ENCODE peak calls at places on chromosome 3, in ten cellular contexts. H is sigmoid colon, N is adrenal gland, S is ovary, D is spleen, O is prostate gland, I is breast epithelium, E is Peyer's patch, F is suprapubic skin, W is HCT116. R is an unnamed sample. For H3K27me3, the result is how much of the 10 kb centered on the place peaks cover.

GRCh38 chr3:112813016-112813415 is 33.6 kb downstream of the CD200R1L start:
- DNase-seq in H (no peak), I (no peak), D (no peak), N (no peak), O (no peak), W (no peak), F (no peak), S (no peak), E (no peak), R (no peak)

GRCh38 chr3:94349310-94349848 is 286.5 kb downstream of the NSUN3 start:
- DNase-seq in E (no peak), D (no peak), N (no peak), S (no peak), H (no peak), F (no peak), W (no peak), O (no peak), I (no peak), R (no peak)

GRCh38 chr3:14796403-14797077 is 22.2 kb upstream of the FGD5 start:
- DNase-seq in D (peak), H (peak), W (no peak), N (no peak), O (no peak), E (no peak), F (peak), S (peak), I (no peak), R (peak)

GRCh38 chr3:188338081-188338480 is 184.1 kb downstream of the LPP start:
- DNase-seq in D (no peak), F (no peak), H (no peak), E (no peak), N (no peak), S (no peak), W (no peak), I (no peak), O (no peak), R (no peak)

GRCh38 chr3:71110531-71111222 is 472.9 kb downstream of the FOXP1 start:
- DNase-seq in E (no peak), S (no peak), O (no peak), F (no peak), N (no peak), D (no peak), I (no peak), H (no peak), W (no peak), R (no peak)

GRCh38 chr3:123194552-123194951 is 7.2 kb upstream of the SEC22A start:
- DNase-seq in N (peak), O (no peak), H (no peak), D (no peak), I (no peak), S (no peak), F (no peak), E (no peak), W (peak), R (no peak)

GRCh38 chr3:12706504-12707253 is 42.8 kb upstream of the RAF1 start:
- DNase-seq in H (no peak), F (no peak), N (peak), W (peak), D (no peak), S (no peak), O (peak), E (peak), I (peak), R (peak)

GRCh38 chr3:195847061-195847950 is 35.6 kb upstream of the MUC4 start:
- DNase-seq in S (no peak), N (peak), O (no peak), I (no peak), W (peak), F (no peak), E (peak), D (no peak), H (no peak), R (no peak)

GRCh38 chr3:14142567-14143270 is 17.9 kb downstream of the TMEM43 start:
- DNase-seq in H (no peak), N (no peak), E (no peak), S (no peak), O (no peak), I (no peak), F (no peak), W (no peak), D (no peak), R (no peak)

GRCh38 chr3:56923546-56924224 is 121.9 kb upstream of the ARHGEF3 start:
- DNase-seq in E (no peak), H (no peak), I (no peak), W (peak), O (peak), D (no peak), N (no peak), S (no peak), F (no peak), R (no peak)

GRCh38 chr3:52055537-52056351 is 627 bp downstream of the DUSP7 start:
- DNase-seq in D (peak), E (peak), I (no peak), O (no peak), S (peak), W (no peak), H (peak), F (no peak), N (peak), R (peak)

GRCh38 chr3:113293348-113293747 is 82.0 kb downstream of the BOC start:
- DNase-seq in E (no peak), S (no peak), D (no peak), W (no peak), H (no peak), O (no peak), I (no peak), F (no peak), N (no peak), R (no peak)

GRCh38 chr3:168134931-168135330 is 39.2 kb upstream of the GOLIM4 start:
- DNase-seq in E (no peak), S (no peak), W (no peak), H (no peak), O (no peak), N (no peak), D (no peak), I (no peak), F (no peak), R (no peak)

GRCh38 chr3:182794806-182795369 is 1.6 kb downstream of the ATP11B start:
- DNase-seq in W (no peak), O (no peak), N (no peak), E (no peak), D (no peak), S (no peak), I (no peak), H (no peak), F (no peak), R (no peak)

GRCh38 chr3:159114582-159114981 is 312.7 kb downstream of the MFSD1 start:
- DNase-seq in H (no peak), S (no peak), O (no peak), I (no peak), W (no peak), F (no peak), E (no peak), N (no peak), D (no peak), R (no peak)

GRCh38 chr3:112377418-112378071 is 44.6 kb downstream of the CD200 start:
- DNase-seq in N (no peak), O (no peak), W (no peak), H (no peak), D (no peak), E (no peak), I (no peak), S (no peak), F (no peak), R (no peak)

GRCh38 chr3:107870989-107871638 is 219.7 kb downstream of the CD47 start:
- DNase-seq in N (no peak), F (no peak), H (no peak), W (no peak), S (no peak), I (no peak), E (no peak), O (no peak), D (no peak), R (no peak)
- H3K4me3 ChIP-seq in N (no peak), F (no peak), H (no peak), W (no peak), S (no peak), I (no peak), E (no peak), O (no peak), D (no peak), R (no peak)

DNA sequence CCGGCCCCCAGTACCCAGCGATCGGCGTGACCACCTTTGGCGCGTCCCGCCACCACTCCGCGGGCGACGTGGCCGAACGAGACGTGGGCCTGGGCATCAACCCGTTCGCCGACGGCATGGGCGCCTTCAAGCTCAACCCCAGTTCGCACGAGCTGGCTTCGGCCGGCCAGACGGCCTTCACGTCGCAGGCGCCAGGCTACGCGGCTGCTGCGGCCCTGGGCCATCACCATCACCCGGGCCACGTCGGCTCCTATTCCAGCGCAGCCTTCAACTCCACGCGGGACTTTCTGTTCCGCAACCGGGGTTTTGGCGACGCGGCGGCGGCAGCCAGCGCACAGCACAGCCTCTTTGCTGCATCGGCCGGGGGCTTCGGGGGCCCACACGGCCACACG is 957 bp downstream of the ZIC1 start:
- DNase-seq in H (no peak), S (no peak), F (no peak), D (no peak), O (no peak), E (no peak), I (no peak), W (no peak), N (no peak), R (no peak)
- H3K27me3 ChIP-seq in H (half or more), S (under half), F (half or more), D (half or more), O (half or more), E (half or more), I (under half), W (under half), N (half or more), R (half or more)

GRCh38 chr3:128698211-128699011 is 27.6 kb upstream of the RAB7A start:
- DNase-seq in S (peak), H (peak), E (peak), D (peak), F (peak), W (no peak), I (peak), O (peak), N (peak), R (peak)
- TF ChIP-seq POLR2A in S (no peak), H (peak), E (no peak), D (no peak), F (no peak), W (peak), I (peak), O (no peak), N (peak), R (no peak)

GRCh38 chr3:30616347-30617027 is 10.1 kb downstream of the TGFBR2 start:
- DNase-seq in W (no peak), D (no peak), H (no peak), E (no peak), I (no peak), N (no peak), S (no peak), O (no peak), F (no peak), R (no peak)
- H3K4me3 ChIP-seq in W (no peak), D (no peak), H (no peak), E (no peak), I (no peak), N (no peak), S (no peak), O (no peak), F (no peak), R (no peak)

GRCh38 chr3:147389265-147390175 is 16.8 kb downstream of the ZIC4 start:
- DNase-seq in I (no peak), D (no peak), F (no peak), N (no peak), E (no peak), H (no peak), S (no peak), W (no peak), O (no peak), R (no peak)
- H3K27me3 ChIP-seq in I (under half), D (half or more), F (half or more), N (half or more), E (half or more), H (half or more), S (under half), W (under half), O (half or more), R (under half)